ENCODE peak calls at places on chromosomes 4 and X, in six cellular contexts. J is Right ventricle myocardium superior, A is GM12865, G is right cardiac atrium, P is NCI-H2171 treated with DMSO at 0.1 percent for 48 hours, M is IMR-90. W is an unnamed sample.
A peak's percentile ranks its signal among the peaks of the same experiment; 100 is the strongest.

GRCh38 chr4:106868381-106869035 is 167.6 kb downstream of the DKK2 start:
- DNase-seq in J (no peak), M (no peak), G (no peak), A (no peak), P (no peak), W (no peak)

GRCh38 chr4:112183252-112183651 is 38.0 kb downstream of the FAM241A start:
- DNase-seq in A (peak; percentile 29), M (peak; percentile 30), G (no peak), J (no peak), P (no peak), W (no peak)

GRCh38 chrX:56279869-56280268 is 47.7 kb downstream of the KLF8 start:
- DNase-seq in P (no peak), A (no peak), G (no peak), J (no peak), M (no peak), W (no peak)

GRCh38 chrX:139702658-139703057 is 5.3 kb downstream of the MCF2 start:
- DNase-seq in J (no peak), A (no peak), M (no peak), P (no peak), G (no peak), W (no peak)

GRCh38 chrX:149372861-149373260 is 132.2 kb downstream of the IDS start:
- DNase-seq in P (no peak), J (no peak), M (no peak), A (no peak), G (no peak), W (peak; percentile 54)

GRCh38 chr4:98890698-98891097 is 38.2 kb downstream of the EIF4E start:
- DNase-seq in P (no peak), M (no peak), A (no peak), G (no peak), J (no peak), W (no peak)

GRCh38 chrX:150577174-150577573 is 8.8 kb downstream of the MTM1 start:
- DNase-seq in G (no peak), P (no peak), J (no peak), M (no peak), A (no peak), W (no peak)

GRCh38 chr4:120506536-120506935 is 416.0 kb downstream of the PRDM5 start:
- DNase-seq in G (no peak), A (no peak), P (no peak), J (no peak), M (no peak), W (peak; percentile 5)

GRCh38 chrX:65985922-65986588 is 53.8 kb downstream of the VSIG4 start:
- DNase-seq in P (peak; percentile 48), A (peak; percentile 74), J (no peak), G (peak; percentile 35), M (peak; percentile 47), W (peak; percentile 1)

GRCh38 chr4:71026086-71026485 is 32.6 kb downstream of the DCK start:
- DNase-seq in J (no peak), M (peak; percentile 90), P (no peak), G (no peak), A (no peak), W (no peak)

GRCh38 chr4:40340034-40340433 is 4.9 kb downstream of the CHRNA9 start:
- DNase-seq in M (no peak), P (no peak), A (no peak), J (no peak), G (no peak), W (no peak)

GRCh38 chr4:176436500-176436973 is 116.8 kb downstream of the SPCS3 start:
- DNase-seq in A (peak; percentile 37), P (no peak), M (peak; percentile 94), G (no peak), J (no peak), W (no peak)

GRCh38 chr4:82798168-82799005 is at the start of gene SCD5:
- DNase-seq in A (peak; percentile 84), P (peak; percentile 73), G (peak; percentile 92), M (peak; percentile 82), J (peak; percentile 82), W (peak; percentile 90)

GRCh38 chrX:1424452-1424851 is 28.3 kb downstream of the ASMTL start:
- DNase-seq in M (no peak), J (no peak), P (no peak), A (no peak), G (no peak), W (no peak)

GRCh38 chrX:12970691-12971202 is 4.2 kb upstream of the TMSB4X start:
- DNase-seq in P (peak; percentile 45), M (peak; percentile 75), J (no peak), G (no peak), A (peak; percentile 72), W (peak; percentile 50)

GRCh38 chrX:131441033-131441432 is 102.8 kb upstream of the OR13H1 start:
- DNase-seq in P (no peak), A (no peak), G (no peak), M (no peak), J (no peak), W (no peak)

GRCh38 chr4:169922632-169923276 is 103.4 kb downstream of the MFAP3L start:
- DNase-seq in A (no peak), M (no peak), J (no peak), G (no peak), P (no peak), W (peak; percentile 1)

GRCh38 chr4:124694306-124694705 is 18.2 kb downstream of the ANKRD50 start:
- DNase-seq in P (no peak), M (no peak), J (no peak), G (no peak), A (no peak), W (peak; percentile 74)

GRCh38 chrX:45598841-45599240 is 398.2 kb upstream of the DIPK2B start:
- DNase-seq in G (no peak), M (peak; percentile 74), J (no peak), P (no peak), A (no peak), W (no peak)

GRCh38 chr4:31328921-31329320 is 608.8 kb downstream of the PCDH7 start:
- DNase-seq in G (no peak), J (no peak), M (no peak), P (no peak), A (no peak), W (no peak)

GRCh38 chr4:143085644-143086043 is 99.1 kb upstream of the USP38 start:
- DNase-seq in A (no peak), J (no peak), P (no peak), G (no peak), M (no peak), W (no peak)

GRCh38 chrX:40174594-40175415 is 77.0 kb upstream of the BCOR start:
- DNase-seq in P (peak; percentile 68), M (no peak), J (peak; percentile 67), A (peak; percentile 76), G (peak; percentile 82), W (peak; percentile 87)

GRCh38 chrX:23900220-23900797 is 7.4 kb downstream of the APOO start:
- DNase-seq in J (no peak), A (no peak), M (no peak), P (no peak), G (peak; percentile 56), W (no peak)

GRCh38 chrX:105190252-105190853 is 30.1 kb downstream of the TEX13A start:
- DNase-seq in A (peak; percentile 17), G (no peak), M (peak; percentile 6), J (no peak), P (no peak), W (no peak)

GRCh38 chr4:104420766-104421165 is 73.9 kb downstream of the CXXC4 start:
- DNase-seq in G (no peak), M (no peak), A (no peak), J (no peak), P (no peak), W (no peak)

GRCh38 chrX:134545524-134545923 is 85.6 kb downstream of the HPRT1 start:
- DNase-seq in J (no peak), G (no peak), P (no peak), A (no peak), M (no peak), W (no peak)

GRCh38 chrX:12921886-12922599 is 15.6 kb downstream of the TLR8 start:
- DNase-seq in M (no peak), P (no peak), G (no peak), J (no peak), A (no peak), W (no peak)

GRCh38 chr4:23728393-23728792 is 161.5 kb downstream of the PPARGC1A start:
- DNase-seq in P (no peak), J (no peak), A (no peak), G (no peak), M (peak; percentile 89), W (no peak)

GRCh38 chr4:25129926-25130325 is 30.3 kb downstream of the SEPSECS start:
- DNase-seq in J (no peak), A (no peak), M (peak; percentile 2), P (no peak), G (no peak), W (no peak)

GRCh38 chrX:275967-276587 is 5.1 kb upstream of the PLCXD1 start:
- DNase-seq in P (no peak), M (peak; percentile 37), A (no peak), J (peak; percentile 91), G (peak; percentile 93), W (no peak)

GRCh38 chr4:184960505-184960971 is 57.8 kb upstream of the HELT start:
- DNase-seq in J (no peak), M (no peak), P (no peak), A (no peak), G (peak; percentile 80), W (no peak)

GRCh38 chr4:172073590-172073989 is 260.4 kb downstream of the GALNTL6 start:
- DNase-seq in P (no peak), G (no peak), A (no peak), M (no peak), J (no peak), W (peak; percentile 64)

GRCh38 chr4:73740353-73740778 is at the start of gene CXCL8:
- DNase-seq in P (no peak), A (no peak), M (peak; percentile 91), J (peak; percentile 76), G (peak; percentile 78), W (peak; percentile 84)

GRCh38 chr4:2796261-2797187 is 3.6 kb downstream of the SH3BP2 start:
- DNase-seq in M (peak; percentile 52), A (no peak), J (peak; percentile 60), P (no peak), G (peak; percentile 78), W (peak; percentile 80)

GRCh38 chr4:142044271-142044670 is 407.9 kb downstream of the IL15 start:
- DNase-seq in P (no peak), J (no peak), M (peak; percentile 63), A (no peak), G (no peak), W (no peak)

GRCh38 chr4:44046491-44046890 is 402.1 kb downstream of the KCTD8 start:
- DNase-seq in A (no peak), J (no peak), G (no peak), M (no peak), P (no peak), W (no peak)